ENCODE peak calls at places on chromosomes 4 and X, in four cellular contexts. One of them, this sample, is unnamed.

GRCh38 chr4:85779165-85779564 is 304.2 kb downstream of the ARHGAP24 start:
- DNase-seq in germinal center: no peak
- DNase-seq in naive thymus-derived CD4-positive, alpha-beta T cell: no peak
- DNase-seq in frontal cortex: no peak
- DNase-seq in this sample: peak; percentile 18

GRCh38 chr4:161642708-161643107 is 521.1 kb downstream of the FSTL5 start:
- DNase-seq in naive thymus-derived CD4-positive, alpha-beta T cell: no peak
- DNase-seq in germinal center: no peak
- DNase-seq in frontal cortex: no peak
- DNase-seq in this sample: no peak

GRCh38 chr4:23857353-23857752 is 32.5 kb downstream of the PPARGC1A start:
- DNase-seq in naive thymus-derived CD4-positive, alpha-beta T cell: no peak
- DNase-seq in frontal cortex: peak; percentile 1
- DNase-seq in germinal center: no peak
- DNase-seq in this sample: no peak

GRCh38 chr4:154490589-154491340 is 834 bp downstream of the DCHS2 start:
- DNase-seq in naive thymus-derived CD4-positive, alpha-beta T cell: no peak
- DNase-seq in germinal center: peak; percentile 13
- DNase-seq in frontal cortex: peak; percentile 51
- DNase-seq in this sample: peak; percentile 40

GRCh38 chr4:109408711-109409110 is 24.9 kb upstream of the SEC24B start:
- DNase-seq in germinal center: no peak
- DNase-seq in frontal cortex: no peak
- DNase-seq in naive thymus-derived CD4-positive, alpha-beta T cell: no peak
- DNase-seq in this sample: no peak

GRCh38 chr4:169074117-169074516 is 64.1 kb upstream of the CBR4 start:
- DNase-seq in germinal center: no peak
- DNase-seq in frontal cortex: no peak
- DNase-seq in naive thymus-derived CD4-positive, alpha-beta T cell: no peak
- DNase-seq in this sample: no peak

GRCh38 chrX:151776113-151776790 is 41.7 kb downstream of the CNGA2 start:
- DNase-seq in germinal center: no peak
- DNase-seq in naive thymus-derived CD4-positive, alpha-beta T cell: no peak
- DNase-seq in frontal cortex: no peak
- DNase-seq in this sample: peak; percentile 9

GRCh38 chr4:71290074-71290473 is 48.7 kb upstream of the SLC4A4 start:
- DNase-seq in germinal center: no peak
- DNase-seq in frontal cortex: no peak
- DNase-seq in naive thymus-derived CD4-positive, alpha-beta T cell: no peak
- DNase-seq in this sample: peak; percentile 71

GRCh38 chr4:80365928-80366327 is 30.4 kb downstream of the CFAP299 start:
- DNase-seq in germinal center: peak; percentile 79
- DNase-seq in frontal cortex: no peak
- DNase-seq in naive thymus-derived CD4-positive, alpha-beta T cell: peak; percentile 68
- DNase-seq in this sample: peak; percentile 80

GRCh38 chr4:61211781-61212180 is 11.7 kb downstream of the ADGRL3 start:
- DNase-seq in frontal cortex: no peak
- DNase-seq in germinal center: no peak
- DNase-seq in naive thymus-derived CD4-positive, alpha-beta T cell: no peak
- DNase-seq in this sample: no peak

GRCh38 chr4:25694466-25694865 is 38.8 kb downstream of the SLC34A2 start:
- DNase-seq in naive thymus-derived CD4-positive, alpha-beta T cell: no peak
- DNase-seq in germinal center: no peak
- DNase-seq in frontal cortex: no peak
- DNase-seq in this sample: no peak

GRCh38 chrX:97882306-97882705 is 998.6 kb downstream of the RPA4 start:
- DNase-seq in frontal cortex: no peak
- DNase-seq in germinal center: no peak
- DNase-seq in naive thymus-derived CD4-positive, alpha-beta T cell: no peak
- DNase-seq in this sample: no peak

GRCh38 chrX:37302569-37302968 is 46.6 kb upstream of the PRRG1 start:
- DNase-seq in frontal cortex: no peak
- DNase-seq in germinal center: no peak
- DNase-seq in naive thymus-derived CD4-positive, alpha-beta T cell: no peak
- DNase-seq in this sample: peak; percentile 33

GRCh38 chrX:13317366-13317765 is 2.5 kb downstream of the ATXN3L start:
- DNase-seq in germinal center: no peak
- DNase-seq in frontal cortex: no peak
- DNase-seq in naive thymus-derived CD4-positive, alpha-beta T cell: no peak
- DNase-seq in this sample: no peak

GRCh38 chrX:115687595-115687994 is 126.6 kb downstream of the PLS3 start:
- DNase-seq in naive thymus-derived CD4-positive, alpha-beta T cell: no peak
- DNase-seq in germinal center: no peak
- DNase-seq in frontal cortex: no peak
- DNase-seq in this sample: no peak

GRCh38 chr4:99670409-99671073 is 12.9 kb upstream of the C4orf54 start:
- DNase-seq in frontal cortex: no peak
- DNase-seq in naive thymus-derived CD4-positive, alpha-beta T cell: no peak
- DNase-seq in germinal center: no peak
- DNase-seq in this sample: no peak

GRCh38 chr4:140529434-140529833 is 5.5 kb downstream of the ELMOD2 start:
- DNase-seq in germinal center: no peak
- DNase-seq in frontal cortex: no peak
- DNase-seq in naive thymus-derived CD4-positive, alpha-beta T cell: no peak
- DNase-seq in this sample: no peak

GRCh38 chr4:33551244-33551643 is 2693.1 kb downstream of the ARAP2 start:
- DNase-seq in germinal center: no peak
- DNase-seq in frontal cortex: no peak
- DNase-seq in naive thymus-derived CD4-positive, alpha-beta T cell: no peak
- DNase-seq in this sample: no peak

GRCh38 chr4:76772498-76773106 is 125.3 kb downstream of the SOWAHB start:
- DNase-seq in frontal cortex: no peak
- DNase-seq in naive thymus-derived CD4-positive, alpha-beta T cell: no peak
- DNase-seq in germinal center: no peak
- DNase-seq in this sample: peak; percentile 45

GRCh38 chrX:22746081-22746480 is 253.7 kb upstream of the DDX53 start:
- DNase-seq in naive thymus-derived CD4-positive, alpha-beta T cell: no peak
- DNase-seq in frontal cortex: no peak
- DNase-seq in germinal center: no peak
- DNase-seq in this sample: no peak

GRCh38 chrX:115892056-115892708 is 278.4 kb upstream of the AGTR2 start:
- DNase-seq in germinal center: no peak
- DNase-seq in naive thymus-derived CD4-positive, alpha-beta T cell: no peak
- DNase-seq in frontal cortex: peak; percentile 43
- DNase-seq in this sample: no peak

GRCh38 chr4:40395908-40396806 is 61.0 kb downstream of the CHRNA9 start:
- DNase-seq in frontal cortex: no peak
- DNase-seq in naive thymus-derived CD4-positive, alpha-beta T cell: no peak
- DNase-seq in germinal center: no peak
- DNase-seq in this sample: no peak

This sample was measured in AG20443.